ENCODE peak calls at places on chromosome 5, in seven cellular contexts. E is posterior cingulate gyrus, N is caudate nucleus, S is H54, Q is bronchial epithelial cell, C is M059J, F is psoas muscle. J is an unnamed sample.

GRCh38 chr5:158874814-158875213 is 224.9 kb downstream of the EBF1 start:
- DNase-seq in N (no peak), Q (no peak), F (no peak), C (no peak), E (no peak), S (no peak), J (no peak)

GRCh38 chr5:88889165-88890069 is 6.4 kb upstream of the MEF2C start:
- DNase-seq in N (peak), Q (no peak), S (peak), C (peak), E (peak), F (peak), J (no peak)

GRCh38 chr5:43115968-43116367 is 4.7 kb upstream of the ZNF131 start:
- DNase-seq in Q (no peak), C (no peak), F (no peak), S (no peak), N (no peak), E (no peak), J (no peak)

GRCh38 chr5:168870914-168871313 is 291.7 kb upstream of the PANK3 start:
- DNase-seq in E (no peak), F (no peak), C (no peak), N (no peak), S (no peak), Q (no peak), J (no peak)

GRCh38 chr5:5659066-5659465 is 236.6 kb downstream of the ICE1 start:
- DNase-seq in N (no peak), E (no peak), F (no peak), S (no peak), Q (no peak), C (no peak), J (no peak)

GRCh38 chr5:157779221-157779620 is 35.7 kb downstream of the LSM11 start:
- DNase-seq in Q (no peak), F (no peak), E (no peak), N (no peak), C (no peak), S (no peak), J (no peak)

GRCh38 chr5:87020099-87020934 is 247.4 kb upstream of the RASA1 start:
- DNase-seq in C (peak), N (no peak), Q (peak), F (no peak), E (peak), S (peak), J (no peak)

GRCh38 chr5:109585012-109585599 is 104.6 kb upstream of the MAN2A1 start:
- DNase-seq in C (peak), F (no peak), N (no peak), Q (peak), E (no peak), S (no peak), J (no peak)

GRCh38 chr5:119315516-119315949 is 40.3 kb upstream of the TNFAIP8 start:
- DNase-seq in C (peak), F (no peak), Q (peak), S (no peak), N (no peak), E (peak), J (no peak)

GRCh38 chr5:58629190-58630159 is 46.6 kb downstream of the RAB3C start:
- DNase-seq in F (no peak), E (no peak), S (no peak), N (no peak), C (no peak), Q (no peak), J (no peak)

GRCh38 chr5:171415115-171415730 is 4.2 kb upstream of the FGF18 start:
- DNase-seq in F (no peak), C (peak), S (no peak), E (no peak), Q (no peak), N (no peak), J (no peak)

GRCh38 chr5:28708472-28708871 is 1670.1 kb upstream of the CDH9 start:
- DNase-seq in S (no peak), N (no peak), Q (no peak), C (no peak), E (no peak), F (no peak), J (no peak)

GRCh38 chr5:14407051-14407450 is 174.5 kb upstream of the OTULINL start:
- DNase-seq in N (no peak), C (no peak), S (no peak), Q (no peak), E (no peak), F (no peak), J (no peak)

GRCh38 chr5:135248801-135249231 is 150.2 kb downstream of the MACROH2A1 start:
- DNase-seq in E (no peak), Q (no peak), N (no peak), C (no peak), S (no peak), F (no peak), J (no peak)

GRCh38 chr5:167561796-167562195 is 729.6 kb upstream of the WWC1 start:
- DNase-seq in N (no peak), Q (no peak), E (peak), S (no peak), F (no peak), C (no peak), J (no peak)

GRCh38 chr5:1526151-1526631 is 2.4 kb upstream of the LPCAT1 start:
- DNase-seq in N (no peak), E (peak), C (no peak), S (no peak), Q (no peak), F (peak), J (no peak)

GRCh38 chr5:53360811-53361210 is 119.6 kb upstream of the FST start:
- DNase-seq in S (peak), E (no peak), N (no peak), C (peak), Q (peak), F (no peak), J (peak)

GRCh38 chr5:9869616-9870288 is 239.6 kb upstream of the TAS2R1 start:
- DNase-seq in C (peak), S (no peak), N (no peak), Q (peak), F (no peak), E (no peak), J (no peak)

GRCh38 chr5:141182248-141182647 is at the start of gene PCDHB16:
- DNase-seq in F (no peak), N (no peak), E (peak), Q (no peak), S (no peak), C (peak), J (no peak)

J was measured in HCT116.